ENCODE peak calls at places on chromosomes 13 and 19, in six cellular contexts. A, I, C, J, W and F are unnamed samples.

GRCh38 chr13:30711375-30711774 is 24.0 kb upstream of the ALOX5AP start:
- DNase-seq in A (no peak), I (no peak), C (peak), J (peak), W (no peak), F (no peak)

GRCh38 chr13:25575562-25575961 is 203.8 kb downstream of the ATP8A2 start:
- DNase-seq in A (no peak), I (no peak), C (no peak), J (no peak), W (no peak), F (no peak)

GRCh38 chr19:33950141-33950805 is 153.6 kb downstream of the KCTD15 start:
- DNase-seq in A (no peak), I (peak), C (no peak), J (no peak), W (no peak), F (no peak)

GRCh38 chr13:112861876-112862615 is 107.0 kb upstream of the MCF2L start:
- DNase-seq in A (no peak), I (no peak), C (no peak), J (no peak), W (no peak), F (peak)

GRCh38 chr19:42532881-42533280 is 4.6 kb upstream of the CEACAM1 start:
- DNase-seq in A (no peak), I (no peak), C (no peak), J (no peak), W (no peak), F (no peak)

GRCh38 chr13:86914757-86915156 is 756.4 kb upstream of the SLITRK5 start:
- DNase-seq in A (no peak), I (no peak), C (no peak), J (no peak), W (no peak), F (no peak)

GRCh38 chr19:5131031-5131865 is 162.3 kb downstream of the KDM4B start:
- DNase-seq in A (no peak), I (no peak), C (no peak), J (peak), W (no peak), F (no peak)

GRCh38 chr13:70795484-70795883 is 687.2 kb upstream of the KLHL1 start:
- DNase-seq in A (no peak), I (no peak), C (no peak), J (no peak), W (no peak), F (no peak)

GRCh38 chr13:66689628-66690027 is 540.5 kb downstream of the PCDH9 start:
- DNase-seq in A (no peak), I (peak), C (peak), J (peak), W (no peak), F (no peak)

GRCh38 chr13:49308104-49308875 is 60.6 kb downstream of the CDADC1 start:
- DNase-seq in A (peak), I (no peak), C (peak), J (peak), W (no peak), F (peak)

GRCh38 chr13:44952671-44953070 is 36.6 kb downstream of the NUFIP1 start:
- DNase-seq in A (no peak), I (no peak), C (no peak), J (no peak), W (no peak), F (no peak)

GRCh38 chr13:107266657-107267056 is 698.7 kb upstream of the ARGLU1 start:
- DNase-seq in A (no peak), I (no peak), C (no peak), J (no peak), W (no peak), F (no peak)

GRCh38 chr19:14127929-14128509 is 8.4 kb downstream of the ASF1B start:
- DNase-seq in A (no peak), I (no peak), C (no peak), J (no peak), W (no peak), F (no peak)

GRCh38 chr19:53808710-53809125 is 15.4 kb downstream of the NLRP12 start:
- DNase-seq in A (no peak), I (peak), C (peak), J (peak), W (no peak), F (no peak)

GRCh38 chr19:40689339-40690049 is 957 bp downstream of the NUMBL start:
- DNase-seq in A (no peak), I (peak), C (no peak), J (no peak), W (no peak), F (no peak)

GRCh38 chr19:55927991-55928390 is 4.1 kb downstream of the NLRP13 start:
- DNase-seq in A (no peak), I (no peak), C (no peak), J (no peak), W (no peak), F (no peak)

GRCh38 chr13:52711277-52711676 is 28.3 kb downstream of the CNMD start:
- DNase-seq in A (no peak), I (peak), C (no peak), J (no peak), W (peak), F (no peak)

GRCh38 chr13:39603424-39603947 is 493 bp upstream of the LHFPL6 start:
- DNase-seq in A (no peak), I (peak), C (peak), J (peak), W (no peak), F (peak)

GRCh38 chr13:46640843-46641242 is 87.9 kb downstream of the LRCH1 start:
- DNase-seq in A (no peak), I (no peak), C (peak), J (no peak), W (no peak), F (peak)

GRCh38 chr19:57709616-57710015 is 612 bp upstream of the ZNF154 start:
- DNase-seq in A (no peak), I (peak), C (no peak), J (no peak), W (no peak), F (no peak)

GRCh38 chr13:95643471-95643813 is 1.1 kb downstream of the DZIP1 start:
- DNase-seq in A (no peak), I (peak), C (peak), J (peak), W (peak), F (no peak)

GRCh38 chr19:33679696-33680095 is 57.9 kb downstream of the CHST8 start:
- DNase-seq in A (peak), I (no peak), C (no peak), J (no peak), W (no peak), F (peak)

DNA sequence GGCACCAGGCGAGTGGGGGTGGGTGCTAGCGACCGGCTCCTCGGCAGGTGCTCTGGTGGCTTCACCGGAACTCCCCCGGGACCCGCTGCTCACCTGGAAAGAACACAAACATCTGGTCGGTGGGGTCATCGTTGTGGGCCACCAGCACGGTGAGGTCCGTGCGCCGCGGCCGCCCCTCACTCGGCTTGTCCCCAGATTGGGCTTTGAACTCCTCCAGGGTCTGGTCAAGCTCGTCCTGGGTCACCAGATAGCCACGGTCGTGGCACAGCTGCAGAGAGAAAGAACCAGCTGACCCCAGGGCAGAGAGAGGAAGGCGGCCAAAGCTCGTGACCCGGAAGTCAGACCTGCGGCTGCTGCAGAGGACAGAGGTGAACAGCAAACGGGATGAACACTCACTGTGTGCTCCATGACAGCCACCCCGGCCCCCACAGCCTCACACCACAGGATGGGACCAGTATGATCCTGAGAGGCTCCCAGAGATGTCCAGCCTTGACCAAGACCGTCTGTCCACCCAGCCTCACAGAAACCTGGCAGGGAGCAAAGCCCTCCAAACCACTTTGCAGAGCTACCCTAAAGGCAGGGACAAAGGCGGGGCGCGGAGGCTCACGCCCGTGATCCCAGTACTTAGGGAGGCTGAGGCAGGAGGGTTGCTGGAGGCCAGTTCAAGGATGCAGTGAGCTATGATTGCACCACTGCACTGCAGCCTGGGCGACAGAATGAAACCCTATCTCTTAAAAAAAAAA is 1.2 kb downstream of the POLR2E start:
- DNase-seq in A (no peak), I (no peak), C (no peak), J (no peak), W (no peak), F (no peak)
- H3K27ac ChIP-seq in A (no peak), I (no peak), C (peak), J (no peak), W (no peak), F (no peak)

DNA sequence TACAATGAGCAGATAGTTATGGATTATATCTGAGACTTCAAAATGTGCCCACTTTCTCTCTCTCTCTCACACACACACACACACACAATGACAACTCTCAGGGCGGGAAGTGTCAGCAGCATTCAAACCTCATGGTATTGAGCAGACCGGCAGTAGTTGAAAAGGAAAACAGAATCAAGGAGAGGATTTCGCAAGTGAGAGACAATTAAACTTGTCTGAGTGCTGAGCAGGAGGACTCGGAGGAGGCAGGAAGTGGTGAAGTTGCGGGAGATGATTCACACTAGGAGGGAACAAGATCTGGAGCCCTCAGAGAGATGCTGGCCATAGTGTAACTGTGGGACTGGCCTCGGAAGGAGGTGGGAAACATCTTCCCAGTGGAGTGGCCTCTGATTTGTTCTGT is 353.1 kb downstream of the EFNB2 start:
- DNase-seq in A (no peak), I (no peak), C (peak), J (no peak), W (no peak), F (no peak)
- H3K27ac ChIP-seq in A (no peak), I (no peak), C (no peak), J (no peak), W (no peak), F (no peak)

DNA sequence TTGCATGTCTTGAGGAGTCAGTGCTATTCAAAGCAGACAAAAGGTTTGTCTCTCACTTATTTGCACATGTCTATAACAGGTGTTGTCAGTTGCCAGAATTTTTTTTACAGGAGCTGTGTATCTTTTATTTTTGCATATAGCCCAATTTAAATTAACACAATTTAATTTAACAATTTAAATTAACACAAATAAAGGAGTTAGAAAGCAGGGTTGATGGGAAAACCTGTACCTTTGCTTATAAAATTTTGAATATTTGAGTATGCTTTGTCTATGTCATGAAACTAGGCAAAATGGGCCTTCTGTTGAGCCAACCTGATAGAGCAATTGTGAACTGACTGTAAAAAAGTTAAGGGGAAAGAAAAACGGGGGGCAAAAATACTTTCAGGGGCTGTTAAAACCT is 78.0 kb downstream of the MAP4K1 start:
- DNase-seq in A (no peak), I (no peak), C (no peak), J (no peak), W (no peak), F (no peak)
- H3K27ac ChIP-seq in A (no peak), I (no peak), C (no peak), J (no peak), W (no peak), F (peak)

DNA sequence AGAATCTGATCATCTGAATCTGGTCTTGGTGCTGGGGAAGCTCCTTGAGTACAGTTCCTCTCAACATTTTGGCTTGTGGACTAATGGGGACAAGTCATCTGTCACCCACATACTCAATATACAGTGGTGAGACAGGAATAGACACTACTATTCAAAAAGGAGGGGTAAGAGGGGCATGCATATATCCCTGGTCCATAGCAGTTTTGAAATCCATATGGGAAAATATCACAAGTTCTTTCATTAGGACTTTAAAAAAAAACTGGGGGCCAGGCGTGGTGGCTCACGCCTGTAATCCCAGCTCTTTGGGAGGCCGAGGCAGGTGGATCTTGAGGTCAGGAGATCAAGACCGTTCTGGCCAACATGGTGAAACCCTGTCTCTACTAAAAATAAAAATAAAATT is 20.3 kb upstream of the PPP5C start:
- DNase-seq in A (no peak), I (no peak), C (no peak), J (no peak), W (no peak), F (no peak)
- H3K27ac ChIP-seq in A (no peak), I (no peak), C (no peak), J (no peak), W (no peak), F (no peak)

DNA sequence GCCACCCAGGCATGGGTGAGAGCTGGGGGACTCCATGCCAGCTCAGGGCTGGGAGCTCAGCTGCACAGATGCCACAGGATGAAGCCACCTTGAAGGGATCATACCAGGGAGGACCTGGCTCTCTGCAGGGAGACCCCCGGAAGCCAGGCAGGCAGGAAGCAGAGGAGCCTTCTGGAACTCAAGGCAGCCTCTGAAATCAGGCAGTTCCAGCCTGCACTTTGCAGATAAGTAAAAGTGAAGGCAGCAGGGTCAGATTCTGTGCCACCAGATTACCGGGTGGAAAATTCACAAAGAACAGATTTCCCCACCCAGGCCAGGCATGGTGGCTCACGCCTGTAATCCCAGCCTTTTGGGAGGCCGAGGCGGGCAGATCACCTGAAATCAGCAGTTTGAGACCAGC is 2.5 kb downstream of the TMEM259 start:
- DNase-seq in A (no peak), I (no peak), C (no peak), J (no peak), W (no peak), F (no peak)
- H3K27ac ChIP-seq in A (no peak), I (no peak), C (no peak), J (no peak), W (no peak), F (no peak)

GRCh38 chr13:101265934-101266333 is 150.4 kb downstream of the NALCN start:
- DNase-seq in A (no peak), I (no peak), C (no peak), J (no peak), W (no peak), F (no peak)

GRCh38 chr13:101271681-101272245 is 144.5 kb downstream of the NALCN start:
- DNase-seq in A (no peak), I (no peak), C (no peak), J (no peak), W (no peak), F (no peak)

GRCh38 chr13:101264931-101265330 is 151.4 kb downstream of the NALCN start:
- DNase-seq in A (no peak), I (no peak), C (no peak), J (no peak), W (no peak), F (no peak)

GRCh38 chr13:101272886-101273285 is 143.4 kb downstream of the NALCN start:
- DNase-seq in A (no peak), I (no peak), C (no peak), J (no peak), W (no peak), F (no peak)

DNA sequence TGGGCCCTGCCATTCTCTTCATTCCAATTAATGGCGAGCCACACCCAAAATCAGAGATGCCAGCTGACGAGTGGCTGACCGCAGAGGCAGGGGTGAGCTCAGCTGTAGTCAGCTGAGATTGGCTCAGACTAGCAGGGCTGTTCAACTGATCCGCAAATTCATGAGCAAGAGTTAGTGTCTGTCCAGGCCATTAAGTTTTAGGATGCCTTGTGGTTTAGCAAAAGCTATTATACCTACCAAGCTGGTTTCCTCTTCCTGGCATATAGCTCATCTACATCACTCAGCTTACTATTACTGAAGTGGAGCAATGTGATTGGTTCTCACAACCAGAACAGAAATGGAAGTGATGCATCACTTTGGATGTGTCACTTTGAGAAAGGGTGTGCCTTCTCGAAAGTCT is 148.7 kb downstream of the NALCN start:
- DNase-seq in A (no peak), I (no peak), C (no peak), J (no peak), W (no peak), F (no peak)
- H3K27ac ChIP-seq in A (no peak), I (no peak), C (no peak), J (no peak), W (no peak), F (no peak)

GRCh38 chr19:17088552-17088951 is 13.0 kb downstream of the MYO9B start:
- DNase-seq in A (no peak), I (no peak), C (peak), J (no peak), W (no peak), F (no peak)

GRCh38 chr19:17089238-17089637 is 13.7 kb downstream of the MYO9B start:
- DNase-seq in A (no peak), I (no peak), C (peak), J (peak), W (no peak), F (peak)

GRCh38 chr19:17092696-17093095 is 17.1 kb downstream of the MYO9B start:
- DNase-seq in A (no peak), I (no peak), C (no peak), J (no peak), W (no peak), F (no peak)

GRCh38 chr19:17090501-17091074 is 15.0 kb downstream of the MYO9B start:
- DNase-seq in A (no peak), I (no peak), C (peak), J (no peak), W (no peak), F (no peak)

DNA sequence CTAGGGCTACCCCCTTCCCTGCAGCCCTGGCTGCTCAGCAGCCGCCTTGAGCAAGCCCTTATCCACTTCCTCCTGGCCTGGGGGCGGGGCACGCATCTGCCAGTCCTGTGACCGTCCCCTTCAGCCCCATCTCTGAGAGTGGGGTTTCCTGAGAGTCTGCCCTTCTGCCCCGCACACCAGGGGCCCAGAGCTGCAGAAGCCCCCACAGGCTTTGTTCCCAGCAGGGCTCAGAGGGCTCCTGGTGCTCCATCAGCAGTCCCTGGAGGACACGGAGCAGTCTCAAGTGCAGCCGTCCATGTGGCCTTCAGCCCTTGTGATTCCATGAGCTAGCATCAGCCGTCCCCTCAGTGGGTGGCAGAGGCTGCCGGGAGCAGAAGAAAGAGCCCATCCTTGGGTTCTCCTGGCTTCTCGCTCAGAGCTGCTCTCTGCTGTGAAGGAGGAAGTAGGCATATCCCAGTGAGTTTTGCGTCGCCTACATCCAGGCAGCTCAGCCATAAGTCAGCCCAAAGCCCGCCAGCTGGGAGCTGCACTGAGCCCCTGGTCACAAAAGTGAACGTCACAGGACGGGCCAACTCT is 16.3 kb downstream of the MYO9B start:
- DNase-seq in A (no peak), I (no peak), C (no peak), J (no peak), W (no peak), F (no peak)
- H3K27ac ChIP-seq in A (peak), I (no peak), C (peak), J (no peak), W (no peak), F (no peak)

GRCh38 chr13:113876341-113877148 is 12.7 kb upstream of the GAS6 start:
- DNase-seq in A (no peak), I (no peak), C (no peak), J (no peak), W (no peak), F (no peak)
- H3K27ac ChIP-seq in A (no peak), I (no peak), C (no peak), J (no peak), W (no peak), F (no peak)